ENCODE peak calls at places on chromosomes 3 and 15, in four cellular contexts. One of them, this sample, is unnamed.

GRCh38 chr15:91853968-91854943 is 748 bp downstream of the SLCO3A1 start:
- DNase-seq in OCI-LY7: peak
- DNase-seq in astrocyte of the cerebellum: no peak
- DNase-seq in tibial artery: peak
- DNase-seq in this sample: peak

GRCh38 chr3:148042663-148043445 is 633.7 kb downstream of the ZIC1 start:
- DNase-seq in OCI-LY7: no peak
- DNase-seq in tibial artery: no peak
- DNase-seq in astrocyte of the cerebellum: peak
- DNase-seq in this sample: no peak

GRCh38 chr3:100900671-100901070 is 92.5 kb downstream of the ABI3BP start:
- DNase-seq in OCI-LY7: no peak
- DNase-seq in astrocyte of the cerebellum: no peak
- DNase-seq in tibial artery: no peak
- DNase-seq in this sample: no peak

GRCh38 chr3:51441282-51442030 is 50.4 kb downstream of the RBM15B start:
- DNase-seq in OCI-LY7: no peak
- DNase-seq in tibial artery: no peak
- DNase-seq in astrocyte of the cerebellum: no peak
- DNase-seq in this sample: no peak

GRCh38 chr15:63915209-63915887 is 81.6 kb upstream of the HERC1 start:
- DNase-seq in tibial artery: peak
- DNase-seq in OCI-LY7: no peak
- DNase-seq in astrocyte of the cerebellum: no peak
- DNase-seq in this sample: no peak

GRCh38 chr3:168476360-168476980 is 380.7 kb upstream of the GOLIM4 start:
- DNase-seq in OCI-LY7: no peak
- DNase-seq in tibial artery: no peak
- DNase-seq in astrocyte of the cerebellum: no peak
- DNase-seq in this sample: no peak

GRCh38 chr3:108131105-108131794 is 40.4 kb upstream of the CD47 start:
- DNase-seq in tibial artery: no peak
- DNase-seq in astrocyte of the cerebellum: peak
- DNase-seq in OCI-LY7: no peak
- DNase-seq in this sample: no peak

GRCh38 chr3:27708246-27708645 is 13.9 kb downstream of the EOMES start:
- DNase-seq in OCI-LY7: no peak
- DNase-seq in astrocyte of the cerebellum: no peak
- DNase-seq in tibial artery: no peak
- DNase-seq in this sample: no peak

GRCh38 chr3:121483290-121483689 is 62.5 kb downstream of the POLQ start:
- DNase-seq in OCI-LY7: no peak
- DNase-seq in astrocyte of the cerebellum: no peak
- DNase-seq in tibial artery: no peak
- DNase-seq in this sample: no peak

GRCh38 chr15:28947241-28947674 is 61.5 kb downstream of the APBA2 start:
- DNase-seq in astrocyte of the cerebellum: no peak
- DNase-seq in tibial artery: peak
- DNase-seq in OCI-LY7: no peak
- DNase-seq in this sample: no peak

GRCh38 chr3:54527953-54528352 is 399.9 kb downstream of the LRTM1 start:
- DNase-seq in OCI-LY7: no peak
- DNase-seq in tibial artery: no peak
- DNase-seq in astrocyte of the cerebellum: peak
- DNase-seq in this sample: no peak

GRCh38 chr3:65829228-65829627 is 209.5 kb downstream of the MAGI1 start:
- DNase-seq in OCI-LY7: no peak
- DNase-seq in tibial artery: no peak
- DNase-seq in astrocyte of the cerebellum: no peak
- DNase-seq in this sample: no peak

GRCh38 chr3:71304684-71305083 is 278.8 kb downstream of the FOXP1 start:
- DNase-seq in OCI-LY7: no peak
- DNase-seq in astrocyte of the cerebellum: peak
- DNase-seq in tibial artery: no peak
- DNase-seq in this sample: no peak
- TF ChIP-seq CTCF in OCI-LY7: peak
- TF ChIP-seq CTCF in astrocyte of the cerebellum: peak
- TF ChIP-seq CTCF in tibial artery: peak
- TF ChIP-seq CTCF in this sample: peak

GRCh38 chr15:82648257-82649103 is 1.3 kb upstream of the CPEB1 start:
- DNase-seq in astrocyte of the cerebellum: no peak
- DNase-seq in tibial artery: no peak
- DNase-seq in OCI-LY7: no peak
- DNase-seq in this sample: no peak
- H3K4me3 ChIP-seq in astrocyte of the cerebellum: peak
- H3K4me3 ChIP-seq in tibial artery: peak
- H3K4me3 ChIP-seq in OCI-LY7: no peak
- H3K4me3 ChIP-seq in this sample: peak

DNA sequence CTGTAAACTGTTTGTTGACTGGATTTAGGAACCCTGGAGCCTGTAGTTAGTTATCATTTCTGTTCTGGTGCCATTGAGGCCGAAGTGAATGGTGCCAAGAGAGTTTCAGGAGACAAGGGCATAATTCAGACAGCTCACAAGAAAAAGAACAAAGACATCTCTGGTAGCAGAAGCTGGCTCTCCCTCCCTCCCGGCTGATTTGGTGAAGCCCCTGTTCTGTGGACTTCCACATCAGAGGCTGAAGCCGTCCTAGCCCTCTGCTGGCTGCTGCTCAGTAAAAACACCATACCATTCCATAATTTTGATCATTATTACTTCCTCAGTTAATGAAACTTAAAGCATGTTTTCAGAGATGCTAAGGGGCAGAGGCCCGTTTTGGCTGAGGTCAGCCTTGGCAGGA is 381.2 kb upstream of the WNT5A start:
- DNase-seq in OCI-LY7: peak
- DNase-seq in astrocyte of the cerebellum: no peak
- DNase-seq in tibial artery: no peak
- DNase-seq in this sample: no peak
- TF ChIP-seq CTCF in OCI-LY7: peak
- TF ChIP-seq CTCF in astrocyte of the cerebellum: peak
- TF ChIP-seq CTCF in tibial artery: no peak
- TF ChIP-seq CTCF in this sample: no peak

GRCh38 chr3:106198828-106199194 is 330.0 kb upstream of the CBLB start:
- DNase-seq in OCI-LY7: no peak
- DNase-seq in tibial artery: no peak
- DNase-seq in astrocyte of the cerebellum: no peak
- DNase-seq in this sample: no peak

GRCh38 chr3:106191913-106192312 is 323.1 kb upstream of the CBLB start:
- DNase-seq in tibial artery: no peak
- DNase-seq in astrocyte of the cerebellum: no peak
- DNase-seq in OCI-LY7: no peak
- DNase-seq in this sample: no peak

GRCh38 chr3:106193876-106194275 is 325.1 kb upstream of the CBLB start:
- DNase-seq in OCI-LY7: no peak
- DNase-seq in tibial artery: no peak
- DNase-seq in astrocyte of the cerebellum: no peak
- DNase-seq in this sample: no peak

GRCh38 chr3:106197532-106198187 is 328.8 kb upstream of the CBLB start:
- DNase-seq in astrocyte of the cerebellum: no peak
- DNase-seq in OCI-LY7: no peak
- DNase-seq in tibial artery: no peak
- DNase-seq in this sample: no peak

DNA sequence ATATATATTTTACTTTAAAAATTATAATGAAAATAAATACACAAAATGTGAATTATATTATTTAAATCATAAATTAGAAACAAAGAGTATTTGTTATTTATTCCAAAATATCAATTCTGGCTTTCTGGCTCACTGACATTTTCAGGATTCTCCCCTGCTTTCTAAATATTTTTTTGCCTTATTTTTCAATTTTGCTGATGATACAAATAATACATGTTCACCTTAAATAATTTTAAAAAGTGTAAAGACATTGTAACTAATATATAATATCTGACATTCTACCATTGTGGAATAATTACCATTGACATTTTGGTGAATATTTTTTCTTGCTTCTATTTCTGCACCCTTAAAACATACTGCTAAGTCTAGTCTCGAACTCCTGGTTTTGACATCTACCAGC is 325.9 kb upstream of the CBLB start:
- DNase-seq in tibial artery: no peak
- DNase-seq in OCI-LY7: no peak
- DNase-seq in astrocyte of the cerebellum: no peak
- DNase-seq in this sample: no peak
- H3K4me3 ChIP-seq in tibial artery: no peak
- H3K4me3 ChIP-seq in OCI-LY7: no peak
- H3K4me3 ChIP-seq in astrocyte of the cerebellum: no peak
- H3K4me3 ChIP-seq in this sample: no peak

This sample was measured in kidney.